ENCODE peak calls at places on chromosome 16, in nine cellular contexts. L is transverse colon, A is non-pigmented ciliary epithelial cell, K is ELF-1, D is colonic mucosa, G is T-helper 17 cell, S is fibroblast of lung, Z is tibial artery, M is ascending aorta. R is an unnamed sample.

GRCh38 chr16:2470603-2471015 is 488 bp upstream of the NTN3 start:
- DNase-seq in L (no peak), A (no peak), K (peak), D (no peak), G (no peak), S (no peak), Z (no peak), M (no peak), R (no peak)

GRCh38 chr16:54231336-54231735 is 55.3 kb downstream of the IRX3 start:
- DNase-seq in L (no peak), A (no peak), K (no peak), D (no peak), G (no peak), S (no peak), Z (no peak), M (no peak), R (no peak)

GRCh38 chr16:65975049-65975708 is 391.3 kb upstream of the CDH5 start:
- DNase-seq in L (no peak), A (peak), K (no peak), D (no peak), G (no peak), S (peak), Z (no peak), M (no peak), R (no peak)

GRCh38 chr16:56277040-56277439 is 85.8 kb downstream of the GNAO1 start:
- DNase-seq in L (no peak), A (no peak), K (peak), D (no peak), G (no peak), S (no peak), Z (peak), M (no peak), R (no peak)

GRCh38 chr16:89784409-89784808 is 32.0 kb downstream of the FANCA start:
- DNase-seq in L (no peak), A (no peak), K (no peak), D (no peak), G (no peak), S (no peak), Z (no peak), M (no peak), R (no peak)

GRCh38 chr16:51773491-51773890 is 622.4 kb upstream of the SALL1 start:
- DNase-seq in L (no peak), A (no peak), K (peak), D (no peak), G (no peak), S (no peak), Z (no peak), M (no peak), R (no peak)

GRCh38 chr16:47276522-47276921 is 132.8 kb upstream of the NETO2 start:
- DNase-seq in L (no peak), A (no peak), K (no peak), D (no peak), G (no peak), S (no peak), Z (no peak), M (no peak), R (no peak)

GRCh38 chr16:50396770-50397525 is 28.2 kb upstream of the BRD7 start:
- DNase-seq in L (no peak), A (peak), K (peak), D (no peak), G (no peak), S (no peak), Z (no peak), M (no peak), R (no peak)

GRCh38 chr16:75377971-75378386 is 55.3 kb downstream of the CFDP1 start:
- DNase-seq in L (no peak), A (peak), K (peak), D (no peak), G (no peak), S (peak), Z (no peak), M (no peak), R (no peak)

GRCh38 chr16:50539053-50539615 is 9.1 kb upstream of the NKD1 start:
- DNase-seq in L (no peak), A (no peak), K (no peak), D (no peak), G (no peak), S (no peak), Z (no peak), M (no peak), R (no peak)

GRCh38 chr16:87056083-87056482 is 261.1 kb downstream of the C16orf95 start:
- DNase-seq in L (no peak), A (peak), K (no peak), D (no peak), G (no peak), S (peak), Z (peak), M (no peak), R (no peak)

GRCh38 chr16:608019-608418 is 18.2 kb downstream of the RAB40C start:
- DNase-seq in L (no peak), A (no peak), K (no peak), D (no peak), G (no peak), S (no peak), Z (no peak), M (no peak), R (no peak)

GRCh38 chr16:89615596-89616090 is 2.2 kb downstream of the DPEP1 start:
- DNase-seq in L (peak), A (no peak), K (no peak), D (peak), G (no peak), S (no peak), Z (no peak), M (no peak), R (no peak)

GRCh38 chr16:49883111-49883829 is 27.4 kb upstream of the ZNF423 start:
- DNase-seq in L (no peak), A (no peak), K (peak), D (no peak), G (no peak), S (no peak), Z (no peak), M (no peak), R (no peak)

GRCh38 chr16:89119161-89119621 is 25.5 kb downstream of the ACSF3 start:
- DNase-seq in L (no peak), A (no peak), K (no peak), D (no peak), G (no peak), S (no peak), Z (no peak), M (no peak), R (no peak)

GRCh38 chr16:89484923-89485679 is 5.3 kb downstream of the ANKRD11 start:
- DNase-seq in L (peak), A (no peak), K (no peak), D (no peak), G (no peak), S (no peak), Z (no peak), M (no peak), R (peak)

GRCh38 chr16:55853114-55853513 is 20.2 kb upstream of the CES1 start:
- DNase-seq in L (no peak), A (no peak), K (no peak), D (no peak), G (no peak), S (peak), Z (no peak), M (no peak), R (no peak)

GRCh38 chr16:35102780-35103403 is 1643.5 kb downstream of the TP53TG3F start:
- DNase-seq in L (no peak), A (no peak), K (no peak), D (no peak), G (no peak), S (no peak), Z (no peak), M (no peak), R (no peak)

GRCh38 chr16:56931253-56931768 is 631 bp upstream of the HERPUD1 start:
- DNase-seq in L (peak), A (no peak), K (peak), D (peak), G (no peak), S (no peak), Z (no peak), M (no peak), R (no peak)

GRCh38 chr16:77214411-77215138 is 15.4 kb downstream of the SYCE1L start:
- DNase-seq in L (no peak), A (no peak), K (no peak), D (no peak), G (no peak), S (peak), Z (no peak), M (no peak), R (no peak)

GRCh38 chr16:87317766-87318121 is 552 bp upstream of the C16orf95 start:
- DNase-seq in L (peak), A (no peak), K (no peak), D (peak), G (no peak), S (peak), Z (peak), M (no peak), R (peak)

GRCh38 chr16:86740817-86741799 is 162.8 kb downstream of the FOXL1 start:
- DNase-seq in L (no peak), A (peak), K (peak), D (no peak), G (no peak), S (peak), Z (peak), M (peak), R (peak)

GRCh38 chr16:23803591-23804123 is 32.1 kb upstream of the PRKCB start:
- DNase-seq in L (peak), A (no peak), K (peak), D (peak), G (peak), S (peak), Z (no peak), M (no peak), R (no peak)

GRCh38 chr16:73058616-73059409 is 10.9 kb upstream of the ZFHX3 start:
- DNase-seq in L (no peak), A (no peak), K (peak), D (no peak), G (no peak), S (peak), Z (peak), M (no peak), R (no peak)

GRCh38 chr16:1984347-1985225 is 593 bp downstream of the GFER start:
- DNase-seq in L (peak), A (no peak), K (peak), D (peak), G (no peak), S (no peak), Z (no peak), M (no peak), R (no peak)

GRCh38 chr16:31860508-31860907 is 13.1 kb upstream of the ZNF267 start:
- DNase-seq in L (no peak), A (no peak), K (no peak), D (no peak), G (no peak), S (no peak), Z (no peak), M (no peak), R (no peak)

GRCh38 chr16:89920723-89921122 is 2.1 kb downstream of the MC1R start:
- DNase-seq in L (no peak), A (no peak), K (no peak), D (no peak), G (no peak), S (no peak), Z (no peak), M (no peak), R (no peak)

GRCh38 chr16:88464447-88465318 is 11.6 kb downstream of the ZFPM1 start:
- DNase-seq in L (no peak), A (no peak), K (no peak), D (no peak), G (no peak), S (peak), Z (no peak), M (no peak), R (no peak)

GRCh38 chr16:30768583-30769181 is 6.6 kb downstream of the RNF40 start:
- DNase-seq in L (no peak), A (no peak), K (no peak), D (no peak), G (no peak), S (no peak), Z (no peak), M (no peak), R (peak)

GRCh38 chr16:70808371-70808770 is 7.4 kb upstream of the VAC14 start:
- DNase-seq in L (no peak), A (no peak), K (no peak), D (no peak), G (no peak), S (no peak), Z (no peak), M (no peak), R (no peak)

GRCh38 chr16:90046122-90046970 is 27.1 kb upstream of the DBNDD1 start:
- DNase-seq in L (no peak), A (no peak), K (peak), D (no peak), G (no peak), S (no peak), Z (no peak), M (no peak), R (no peak)

R was measured in gastrocnemius medialis.